ENCODE peak calls at places on chromosomes 4 and X, in nine cellular contexts. T is stomach, M is A549, H is K562, Q is H1, O is ovary, U is esophagus muscularis mucosa, S is transverse colon, D is sigmoid colon. B is an unnamed sample.

GRCh38 chr4:135240796-135241195 is 1039.2 kb upstream of the PABPC4L start:
- DNase-seq in S (no peak), H (no peak), U (no peak), T (no peak), O (no peak), D (no peak), M (no peak), Q (no peak), B (no peak)

GRCh38 chrX:2500091-2500680 is 590 bp downstream of the DHRSX start:
- DNase-seq in S (peak; percentile 36), H (peak; percentile 75), Q (peak; percentile 75), U (no peak), D (no peak), T (peak; percentile 30), O (peak; percentile 38), M (peak; percentile 73), B (no peak)

GRCh38 chrX:41921492-41922124 is 1.7 kb downstream of the CASK start:
- DNase-seq in S (no peak), O (no peak), D (no peak), Q (no peak), U (no peak), H (no peak), M (no peak), T (no peak), B (no peak)

GRCh38 chr4:41349021-41349420 is 92.3 kb downstream of the UCHL1 start:
- DNase-seq in S (no peak), D (no peak), H (no peak), T (no peak), Q (no peak), M (no peak), U (no peak), O (no peak), B (no peak)

GRCh38 chrX:130467936-130468335 is 66.1 kb downstream of the RBMX2 start:
- DNase-seq in D (no peak), O (no peak), T (no peak), S (no peak), U (no peak), Q (no peak), H (no peak), M (no peak), B (no peak)

GRCh38 chr4:2803624-2804448 is 11.0 kb downstream of the SH3BP2 start:
- DNase-seq in T (no peak), Q (no peak), H (peak; percentile 59), U (no peak), D (peak; percentile 73), O (no peak), M (no peak), S (peak; percentile 67), B (no peak)

GRCh38 chr4:40395908-40396806 is 61.0 kb downstream of the CHRNA9 start:
- DNase-seq in O (peak; percentile 85), U (no peak), M (peak; percentile 25), H (no peak), Q (no peak), D (peak; percentile 72), T (peak; percentile 94), S (peak; percentile 57), B (peak; percentile 31)

GRCh38 chr4:88705805-88706518 is 8.3 kb upstream of the NAP1L5 start:
- DNase-seq in M (no peak), T (no peak), S (no peak), U (no peak), H (no peak), Q (no peak), D (no peak), O (no peak), B (no peak)

GRCh38 chr4:54558889-54559682 is 98.7 kb upstream of the KIT start:
- DNase-seq in O (no peak), U (peak; percentile 4), D (no peak), S (no peak), M (no peak), H (no peak), Q (no peak), T (no peak), B (no peak)

GRCh38 chrX:72009731-72010130 is 99.1 kb downstream of the NHSL2 start:
- DNase-seq in U (no peak), T (no peak), H (no peak), M (no peak), Q (peak; percentile 1), O (no peak), S (no peak), D (no peak), B (no peak)

GRCh38 chr4:111813565-111814140 is 331.6 kb upstream of the FAM241A start:
- DNase-seq in O (no peak), U (no peak), H (no peak), Q (no peak), D (no peak), M (no peak), T (no peak), S (no peak), B (no peak)

GRCh38 chrX:46374371-46374770 is 170.8 kb downstream of the ZNF674 start:
- DNase-seq in O (no peak), Q (no peak), D (no peak), T (no peak), S (no peak), U (no peak), M (no peak), H (no peak), B (no peak)

GRCh38 chr4:4361883-4362282 is 25.0 kb upstream of the NSG1 start:
- DNase-seq in D (no peak), T (no peak), U (no peak), H (no peak), Q (no peak), M (no peak), O (no peak), S (no peak), B (no peak)

GRCh38 chr4:99403380-99404194 is 31.6 kb downstream of the ADH7 start:
- DNase-seq in M (no peak), H (no peak), D (no peak), S (no peak), O (no peak), U (no peak), Q (no peak), T (no peak), B (no peak)

GRCh38 chr4:51909236-51909703 is 66.3 kb downstream of the DCUN1D4 start:
- DNase-seq in S (peak; percentile 85), U (no peak), M (peak; percentile 57), D (no peak), O (no peak), T (peak; percentile 74), H (no peak), Q (no peak), B (no peak)

GRCh38 chr4:120139392-120139791 is 72.7 kb upstream of the MAD2L1 start:
- DNase-seq in T (no peak), Q (no peak), M (no peak), U (no peak), H (no peak), S (no peak), D (no peak), O (no peak), B (no peak)

GRCh38 chrX:28135378-28136047 is 154.3 kb upstream of the DCAF8L1 start:
- DNase-seq in H (no peak), U (no peak), D (no peak), O (no peak), T (no peak), Q (no peak), M (no peak), S (no peak), B (no peak)

GRCh38 chr4:161463436-161463835 is 700.4 kb downstream of the FSTL5 start:
- DNase-seq in O (no peak), S (no peak), D (no peak), H (no peak), U (no peak), M (no peak), T (no peak), Q (no peak), B (no peak)

GRCh38 chrX:87388381-87388780 is 129.2 kb upstream of the KLHL4 start:
- DNase-seq in U (no peak), D (no peak), T (no peak), Q (no peak), M (no peak), O (no peak), H (no peak), S (no peak), B (no peak)

DNA sequence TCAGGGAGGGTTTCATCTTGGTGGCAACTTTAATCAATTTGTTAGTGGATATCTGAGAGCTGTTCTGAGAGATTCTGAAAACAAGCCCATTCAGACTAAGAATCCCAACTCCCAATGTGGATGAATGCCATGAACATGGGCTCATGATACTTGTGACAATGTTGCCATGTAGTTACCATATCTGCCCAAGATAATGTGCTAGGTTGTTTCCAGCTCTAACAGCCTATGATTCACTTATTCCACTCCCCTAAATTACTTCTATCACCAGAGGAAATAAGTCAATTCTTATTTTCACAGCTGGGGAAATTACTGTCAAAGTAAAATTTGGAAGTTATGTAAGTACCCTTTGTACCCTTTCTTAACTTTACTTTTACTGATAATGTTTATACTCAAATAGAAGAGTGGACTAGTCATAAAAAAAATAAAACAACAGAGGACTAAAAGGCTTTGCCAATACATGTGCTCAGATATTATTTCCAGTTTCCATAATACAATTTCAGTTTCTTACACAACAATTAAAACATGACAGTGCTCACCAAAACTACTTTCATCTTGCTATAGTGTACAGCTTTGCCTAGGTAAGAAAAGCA is 1101.7 kb upstream of the INTU start:
- DNase-seq in T (no peak), O (no peak), S (no peak), M (no peak), Q (no peak), U (no peak), D (no peak), H (no peak), B (no peak)
- H3K4me1 ChIP-seq in T (no peaks in the 10 kb centered on the region), O (no peaks in the 10 kb centered on the region), S (no peaks in the 10 kb centered on the region), M (no peaks in the 10 kb centered on the region), Q (no peaks in the 10 kb centered on the region), U (no peaks in the 10 kb centered on the region), D (no peaks in the 10 kb centered on the region), H (no peaks in the 10 kb centered on the region), B (no peaks in the 10 kb centered on the region)

GRCh38 chr4:38316045-38316444 is 348.0 kb upstream of the KLF3 start:
- DNase-seq in U (no peak), O (no peak), H (no peak), M (no peak), D (no peak), Q (no peak), S (no peak), T (no peak), B (no peak)
- TF ChIP-seq EP300 in U (no peak), O (no peak), H (no peak), M (no peak), D (no peak), Q (no peak), S (no peak), T (no peak), B (no peak)

GRCh38 chr4:78022517-78022916 is 34.6 kb upstream of the FRAS1 start:
- DNase-seq in D (no peak), T (no peak), M (no peak), S (no peak), H (no peak), O (no peak), Q (no peak), U (no peak), B (no peak)
- TF ChIP-seq CTCF in D (no peak), T (no peak), M (no peak), S (no peak), H (no peak), O (no peak), Q (no peak), U (no peak), B (no peak)

DNA sequence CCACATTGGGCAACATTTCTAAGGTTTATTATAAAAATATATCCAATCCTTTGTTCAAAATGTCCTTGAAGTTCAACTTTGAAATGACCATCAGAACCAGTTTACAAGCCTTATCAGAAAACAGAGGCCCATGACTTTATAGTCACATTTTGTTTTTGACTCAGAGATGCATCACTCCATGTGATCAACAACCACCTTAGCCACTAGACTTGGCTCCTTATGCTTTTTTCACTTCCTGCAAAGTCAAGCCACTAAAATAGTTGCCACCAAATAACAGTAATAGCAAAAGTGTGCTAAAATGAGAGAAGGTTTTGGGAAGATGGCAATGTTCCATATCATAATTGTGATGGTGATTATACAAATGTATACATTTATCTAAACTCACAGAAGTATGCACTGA is 181.7 kb downstream of the MAML3 start:
- DNase-seq in D (no peak), O (no peak), S (no peak), Q (no peak), M (no peak), H (no peak), U (no peak), T (no peak), B (no peak)
- H3K4me1 ChIP-seq in D (peaks cover 39% of the 10 kb centered on the region), O (peaks cover 19% of the 10 kb centered on the region), S (peaks cover 13% of the 10 kb centered on the region), Q (no peaks in the 10 kb centered on the region), M (peaks cover 41% of the 10 kb centered on the region), H (no peaks in the 10 kb centered on the region), U (peaks cover 65% of the 10 kb centered on the region), T (peaks cover 73% of the 10 kb centered on the region), B (no peaks in the 10 kb centered on the region)